ENCODE peak calls at places on chromosomes 2 and 18, in seven cellular contexts. X is MCF 10A, S is glutamatergic neuron, K is coronary artery, D is psoas muscle, H is cardiac muscle cell, L is GM12878. Y is an unnamed sample.

GRCh38 chr2:126700073-126700581 is 44.2 kb downstream of the GYPC start:
- DNase-seq in K (no peak), S (no peak), D (no peak), H (peak), X (no peak), L (no peak), Y (no peak)

GRCh38 chr2:127415593-127416485 is 2.4 kb upstream of the PROC start:
- DNase-seq in X (peak), H (no peak), D (peak), K (peak), S (peak), L (no peak), Y (peak)

GRCh38 chr2:121036226-121036692 is 248.7 kb downstream of the TFCP2L1 start:
- DNase-seq in D (no peak), K (no peak), X (no peak), L (no peak), H (no peak), S (no peak), Y (no peak)

GRCh38 chr2:216425008-216425780 is 12.9 kb downstream of the SMARCAL1 start:
- DNase-seq in H (no peak), S (no peak), D (peak), K (no peak), X (no peak), L (no peak), Y (no peak)

GRCh38 chr2:86772626-86773025 is 18.1 kb downstream of the CD8A start:
- DNase-seq in H (no peak), K (no peak), X (no peak), L (no peak), D (no peak), S (no peak), Y (no peak)

GRCh38 chr2:212124597-212124996 is 414.0 kb downstream of the ERBB4 start:
- DNase-seq in H (peak), K (no peak), L (no peak), S (no peak), X (peak), D (no peak), Y (no peak)

GRCh38 chr2:159083601-159084000 is 115.2 kb downstream of the TANC1 start:
- DNase-seq in S (no peak), K (no peak), X (no peak), H (peak), L (no peak), D (no peak), Y (no peak)

GRCh38 chr2:168480825-168481585 is 24.9 kb downstream of the CERS6 start:
- DNase-seq in K (no peak), H (no peak), D (no peak), X (no peak), L (no peak), S (no peak), Y (no peak)

GRCh38 chr18:79874553-79875530 is 76.6 kb downstream of the SLC66A2 start:
- DNase-seq in L (no peak), S (no peak), H (no peak), X (no peak), D (no peak), K (peak), Y (no peak)

DNA sequence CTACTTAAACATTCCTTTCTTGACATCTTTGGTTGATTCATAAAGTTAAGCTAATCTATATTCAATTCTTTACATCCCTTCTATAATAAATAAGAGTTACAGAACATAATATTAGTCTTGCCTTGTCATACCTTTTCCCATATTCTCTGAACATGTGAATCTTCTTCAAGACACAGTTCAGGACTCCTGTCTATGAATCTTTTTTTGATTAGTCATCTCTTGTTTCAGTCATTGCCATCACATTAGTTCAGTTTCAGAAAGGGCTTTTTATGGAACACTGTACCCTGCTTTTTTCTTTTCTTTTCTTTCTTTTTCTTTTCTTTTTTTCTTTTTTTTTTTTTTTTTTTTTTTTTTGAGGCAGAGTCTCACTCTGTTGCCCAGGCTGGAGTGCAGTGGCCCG is 181.2 kb downstream of the UBE2E3 start:
- DNase-seq in L (no peak), H (no peak), S (no peak), K (no peak), D (no peak), X (no peak), Y (no peak)
- TF ChIP-seq CTCF in L (no peak), H (no peak), S (no peak), K (no peak), D (no peak), X (no peak), Y (no peak)

DNA sequence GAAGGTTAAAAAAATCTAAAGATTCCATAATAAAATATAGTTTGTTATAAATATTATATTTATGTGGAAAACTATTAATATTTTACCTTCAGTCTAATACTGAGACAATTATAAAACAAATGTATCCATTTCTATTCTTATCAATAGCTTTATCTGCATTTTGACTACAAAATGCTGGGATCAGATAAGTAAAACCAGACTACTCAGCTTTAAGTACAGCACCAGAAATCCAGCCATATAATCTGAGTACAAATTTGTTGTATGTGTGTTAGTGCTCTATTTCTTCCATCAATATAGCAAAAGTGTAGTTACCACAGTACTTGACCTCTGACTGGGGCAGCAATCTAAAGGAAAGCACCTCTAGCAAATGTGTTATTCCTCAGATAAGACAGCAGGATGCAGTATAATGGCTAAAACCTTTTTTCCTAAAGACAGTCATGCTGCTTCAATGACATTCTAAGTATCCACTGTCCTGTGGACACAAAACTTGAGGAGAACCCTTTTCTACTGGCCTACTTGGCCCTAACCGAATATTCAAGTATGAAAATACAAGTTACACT is 68.1 kb downstream of the OLA1 start:
- DNase-seq in X (peak), D (no peak), L (no peak), K (no peak), H (no peak), S (no peak), Y (no peak)
- TF ChIP-seq CTCF in X (no peak), D (no peak), L (no peak), K (no peak), H (peak), S (no peak), Y (no peak)

GRCh38 chr18:48161911-48162698 is 231.6 kb upstream of the SMAD2 start:
- DNase-seq in D (no peak), K (no peak), H (no peak), X (peak), S (no peak), L (no peak), Y (peak)
- TF ChIP-seq CTCF in D (no peak), K (no peak), H (no peak), X (no peak), S (no peak), L (no peak), Y (no peak)

GRCh38 chr2:85236107-85236506 is 91.7 kb downstream of the TGOLN2 start:
- DNase-seq in D (no peak), X (no peak), K (no peak), S (no peak), H (no peak), L (no peak), Y (no peak)

GRCh38 chr2:85238607-85239006 is 89.2 kb downstream of the TGOLN2 start:
- DNase-seq in K (no peak), D (no peak), H (no peak), L (no peak), S (no peak), X (no peak), Y (no peak)

GRCh38 chr2:85240055-85240454 is 87.7 kb downstream of the TGOLN2 start:
- DNase-seq in X (no peak), K (no peak), D (no peak), H (no peak), L (no peak), S (no peak), Y (no peak)

GRCh38 chr2:85239102-85239501 is 88.7 kb downstream of the TGOLN2 start:
- DNase-seq in K (no peak), L (no peak), H (no peak), D (no peak), S (no peak), X (no peak), Y (no peak)

DNA sequence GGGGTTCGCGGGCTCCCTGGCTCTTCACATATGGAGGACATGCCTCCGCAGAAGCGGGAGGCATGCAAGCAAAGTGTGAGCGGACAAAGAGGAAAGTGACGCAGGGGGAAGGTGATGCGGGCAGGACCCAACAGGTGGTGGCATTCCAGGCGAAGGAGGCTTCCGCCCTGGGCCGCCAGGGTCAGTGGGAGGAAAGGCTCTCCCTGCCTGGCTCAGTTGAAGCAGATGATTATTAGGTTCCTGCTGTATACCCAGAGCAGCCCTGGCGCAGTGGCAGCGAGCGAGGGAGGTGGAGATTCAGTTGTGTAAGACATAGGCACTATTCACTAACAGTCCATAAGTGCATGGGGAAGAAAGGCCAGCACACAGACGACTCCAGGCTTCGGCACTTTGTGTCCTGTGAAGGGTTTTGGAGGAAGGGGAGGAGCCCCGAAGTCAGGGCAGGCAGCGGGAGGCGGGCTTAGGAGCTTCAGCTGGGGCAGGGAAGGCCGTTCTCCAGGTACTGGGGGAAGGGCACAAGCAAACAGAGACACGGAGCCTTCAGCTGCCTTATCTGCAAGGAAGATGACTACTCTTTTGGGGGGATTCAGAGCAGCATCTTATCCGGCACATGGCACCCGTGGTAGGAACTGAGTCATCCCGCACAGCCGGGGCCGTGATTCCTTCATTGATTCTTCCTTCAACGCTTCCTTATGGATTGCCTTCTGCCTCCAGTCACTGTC is 89.8 kb downstream of the TGOLN2 start:
- DNase-seq in S (no peak), H (no peak), L (no peak), X (no peak), K (no peak), D (no peak), Y (peak)
- TF ChIP-seq CTCF in S (no peak), H (no peak), L (no peak), X (no peak), K (no peak), D (no peak), Y (peak)

GRCh38 chr18:48769006-48769646 is 181.6 kb downstream of the SMAD7 start:
- DNase-seq in D (peak), H (no peak), K (no peak), S (no peak), X (no peak), L (no peak), Y (no peak)
- TF ChIP-seq CTCF in D (no peak), H (no peak), K (no peak), S (no peak), X (no peak), L (peak), Y (no peak)

DNA sequence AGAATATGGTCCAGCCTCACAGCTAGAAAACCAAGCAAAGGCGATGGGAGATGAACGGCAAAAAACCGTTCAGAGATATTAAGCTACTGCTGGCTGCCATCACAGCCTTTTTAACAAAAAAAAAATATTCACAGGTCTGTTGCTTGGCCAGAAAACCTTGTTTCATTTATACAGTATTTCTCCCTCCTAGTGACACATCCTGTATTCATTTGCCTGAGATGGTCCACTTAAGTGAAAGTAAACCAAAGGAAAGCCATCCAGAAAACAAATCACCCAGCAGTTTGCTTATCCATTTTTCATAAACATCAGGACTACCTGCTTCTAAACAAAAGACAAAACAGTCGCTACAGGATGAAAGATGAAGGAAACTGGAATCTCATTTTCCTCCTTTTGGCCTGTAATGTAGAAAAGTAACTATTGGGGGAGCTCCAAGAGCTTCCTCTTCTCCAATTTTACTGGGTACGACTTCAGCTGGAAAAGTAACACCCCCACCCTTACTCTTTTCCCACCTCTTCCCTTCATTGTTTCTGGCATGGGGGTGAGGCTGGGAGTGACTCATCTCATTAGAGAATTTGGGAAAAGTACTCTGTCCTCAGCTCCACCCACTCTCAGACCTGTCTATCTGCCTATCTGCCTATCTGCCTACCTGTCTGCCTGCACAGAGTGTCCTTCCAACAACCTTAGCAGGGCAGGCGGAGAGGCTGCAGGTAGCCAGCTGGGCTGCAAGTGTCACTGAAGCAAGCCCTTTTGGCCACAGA is 93.8 kb downstream of the EPHA4 start:
- DNase-seq in H (no peak), X (peak), K (no peak), L (no peak), S (no peak), D (no peak), Y (no peak)
- TF ChIP-seq CTCF in H (no peak), X (no peak), K (no peak), L (no peak), S (no peak), D (no peak), Y (no peak)

GRCh38 chr2:11836647-11837219 is 90.3 kb downstream of the LPIN1 start:
- DNase-seq in X (no peak), D (no peak), K (no peak), L (no peak), S (no peak), H (no peak), Y (no peak)

GRCh38 chr2:11832531-11832930 is 86.1 kb downstream of the LPIN1 start:
- DNase-seq in X (no peak), S (no peak), H (no peak), L (no peak), D (no peak), K (no peak), Y (no peak)

GRCh38 chr2:11833601-11834000 is 87.2 kb downstream of the LPIN1 start:
- DNase-seq in L (no peak), K (no peak), D (no peak), S (no peak), H (peak), X (no peak), Y (no peak)

GRCh38 chr2:11837875-11838734 is 91.7 kb downstream of the LPIN1 start:
- DNase-seq in D (no peak), L (no peak), H (no peak), S (no peak), K (no peak), X (no peak), Y (no peak)

DNA sequence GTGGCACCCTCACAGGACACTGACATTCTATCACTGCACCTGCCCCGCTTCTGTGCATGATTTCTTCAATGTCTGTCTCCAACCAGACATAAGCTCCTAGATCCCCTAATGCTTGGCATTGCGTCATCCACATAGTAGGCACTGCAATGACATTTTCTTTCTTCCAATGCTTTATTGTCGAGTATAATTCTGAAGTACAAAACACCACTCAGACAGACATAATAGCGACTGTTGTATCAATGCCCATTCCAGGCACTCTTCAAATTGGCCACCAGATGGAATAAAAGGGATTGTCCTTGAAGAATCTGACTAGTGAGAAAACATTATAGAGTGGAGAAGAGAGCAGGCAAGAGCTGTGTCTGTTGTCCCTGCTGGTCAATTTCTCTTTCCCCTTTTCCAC is 89.0 kb downstream of the LPIN1 start:
- DNase-seq in H (no peak), K (no peak), L (no peak), S (no peak), D (no peak), X (peak), Y (no peak)
- TF ChIP-seq CTCF in H (peak), K (no peak), L (no peak), S (no peak), D (no peak), X (peak), Y (no peak)

GRCh38 chr2:82796132-82796531 is 1662.9 kb downstream of the SUCLG1 start:
- DNase-seq in X (peak), D (no peak), H (no peak), K (no peak), L (no peak), S (no peak), Y (no peak)
- TF ChIP-seq CTCF in X (no peak), D (no peak), H (no peak), K (no peak), L (no peak), S (no peak), Y (no peak)

Y was measured in body of pancreas.